ENCODE peak calls at places on chromosome 7, in six cellular contexts. One of them, this sample, is unnamed.

GRCh38 chr7:147911224-147911623 is 679.3 kb upstream of the C7orf33 start:
- DNase-seq in D721Med: no peak
- DNase-seq in mucosa of descending colon: no peak
- DNase-seq in cardiac fibroblast: no peak
- DNase-seq in foreskin fibroblast: no peak
- DNase-seq in neural crest cell: no peak
- DNase-seq in this sample: no peak

GRCh38 chr7:91397099-91397498 is 132.9 kb downstream of the FZD1 start:
- DNase-seq in neural crest cell: no peak
- DNase-seq in D721Med: no peak
- DNase-seq in cardiac fibroblast: no peak
- DNase-seq in foreskin fibroblast: peak
- DNase-seq in mucosa of descending colon: no peak
- DNase-seq in this sample: no peak

GRCh38 chr7:68107256-68107655 is 1110.6 kb downstream of the TYW1 start:
- DNase-seq in mucosa of descending colon: no peak
- DNase-seq in neural crest cell: no peak
- DNase-seq in foreskin fibroblast: no peak
- DNase-seq in D721Med: no peak
- DNase-seq in cardiac fibroblast: peak
- DNase-seq in this sample: no peak

GRCh38 chr7:5699951-5700384 is 81.5 kb downstream of the RNF216 start:
- DNase-seq in D721Med: no peak
- DNase-seq in cardiac fibroblast: no peak
- DNase-seq in foreskin fibroblast: no peak
- DNase-seq in neural crest cell: no peak
- DNase-seq in mucosa of descending colon: no peak
- DNase-seq in this sample: no peak

GRCh38 chr7:117122536-117122935 is 169.2 kb downstream of the ST7 start:
- DNase-seq in foreskin fibroblast: peak
- DNase-seq in D721Med: no peak
- DNase-seq in mucosa of descending colon: no peak
- DNase-seq in cardiac fibroblast: peak
- DNase-seq in neural crest cell: no peak
- DNase-seq in this sample: no peak

GRCh38 chr7:101166603-101166908 is 1.2 kb upstream of the VGF start:
- DNase-seq in mucosa of descending colon: no peak
- DNase-seq in neural crest cell: no peak
- DNase-seq in foreskin fibroblast: no peak
- DNase-seq in cardiac fibroblast: no peak
- DNase-seq in D721Med: no peak
- DNase-seq in this sample: no peak

GRCh38 chr7:51366930-51367613 is 50.5 kb upstream of the COBL start:
- DNase-seq in mucosa of descending colon: no peak
- DNase-seq in neural crest cell: peak
- DNase-seq in D721Med: peak
- DNase-seq in foreskin fibroblast: peak
- DNase-seq in cardiac fibroblast: peak
- DNase-seq in this sample: no peak

GRCh38 chr7:17239683-17240521 is 58.5 kb upstream of the AHR start:
- DNase-seq in D721Med: no peak
- DNase-seq in mucosa of descending colon: no peak
- DNase-seq in foreskin fibroblast: peak
- DNase-seq in neural crest cell: no peak
- DNase-seq in cardiac fibroblast: peak
- DNase-seq in this sample: peak

GRCh38 chr7:30510124-30511074 is 5.8 kb upstream of the GGCT start:
- DNase-seq in cardiac fibroblast: peak
- DNase-seq in neural crest cell: no peak
- DNase-seq in mucosa of descending colon: no peak
- DNase-seq in foreskin fibroblast: peak
- DNase-seq in D721Med: no peak
- DNase-seq in this sample: peak

GRCh38 chr7:106598663-106599342 is 62.2 kb downstream of the CCDC71L start:
- DNase-seq in neural crest cell: peak
- DNase-seq in mucosa of descending colon: peak
- DNase-seq in D721Med: no peak
- DNase-seq in foreskin fibroblast: peak
- DNase-seq in cardiac fibroblast: peak
- DNase-seq in this sample: no peak

GRCh38 chr7:81845628-81846259 is 75.9 kb upstream of the HGF start:
- DNase-seq in neural crest cell: no peak
- DNase-seq in foreskin fibroblast: peak
- DNase-seq in cardiac fibroblast: peak
- DNase-seq in D721Med: no peak
- DNase-seq in mucosa of descending colon: no peak
- DNase-seq in this sample: no peak

GRCh38 chr7:44283381-44284211 is 41.8 kb downstream of the CAMK2B start:
- DNase-seq in mucosa of descending colon: peak
- DNase-seq in neural crest cell: no peak
- DNase-seq in cardiac fibroblast: no peak
- DNase-seq in foreskin fibroblast: no peak
- DNase-seq in D721Med: no peak
- DNase-seq in this sample: no peak

GRCh38 chr7:43396193-43396747 is 186.6 kb upstream of the STK17A start:
- DNase-seq in cardiac fibroblast: no peak
- DNase-seq in foreskin fibroblast: no peak
- DNase-seq in D721Med: no peak
- DNase-seq in mucosa of descending colon: no peak
- DNase-seq in neural crest cell: no peak
- DNase-seq in this sample: no peak

GRCh38 chr7:15505761-15506160 is 56.1 kb downstream of the AGMO start:
- DNase-seq in mucosa of descending colon: no peak
- DNase-seq in foreskin fibroblast: no peak
- DNase-seq in neural crest cell: no peak
- DNase-seq in cardiac fibroblast: no peak
- DNase-seq in D721Med: no peak
- DNase-seq in this sample: no peak

GRCh38 chr7:69564454-69565417 is 33.5 kb upstream of the AUTS2 start:
- DNase-seq in D721Med: no peak
- DNase-seq in foreskin fibroblast: peak
- DNase-seq in neural crest cell: no peak
- DNase-seq in cardiac fibroblast: peak
- DNase-seq in mucosa of descending colon: no peak
- DNase-seq in this sample: no peak

GRCh38 chr7:111198255-111198654 is 107.3 kb downstream of the LRRN3 start:
- DNase-seq in mucosa of descending colon: no peak
- DNase-seq in neural crest cell: no peak
- DNase-seq in foreskin fibroblast: peak
- DNase-seq in D721Med: no peak
- DNase-seq in cardiac fibroblast: peak
- DNase-seq in this sample: peak

GRCh38 chr7:118839544-118839943 is 615.0 kb downstream of the ANKRD7 start:
- DNase-seq in neural crest cell: no peak
- DNase-seq in mucosa of descending colon: no peak
- DNase-seq in D721Med: no peak
- DNase-seq in foreskin fibroblast: no peak
- DNase-seq in cardiac fibroblast: no peak
- DNase-seq in this sample: no peak

GRCh38 chr7:158587425-158588084 is at the start of gene PTPRN2:
- DNase-seq in neural crest cell: peak
- DNase-seq in cardiac fibroblast: peak
- DNase-seq in foreskin fibroblast: peak
- DNase-seq in mucosa of descending colon: peak
- DNase-seq in D721Med: peak
- DNase-seq in this sample: peak

GRCh38 chr7:95596183-95597135 is at the start of gene PDK4:
- DNase-seq in mucosa of descending colon: peak
- DNase-seq in cardiac fibroblast: peak
- DNase-seq in foreskin fibroblast: peak
- DNase-seq in neural crest cell: peak
- DNase-seq in D721Med: no peak
- DNase-seq in this sample: peak

GRCh38 chr7:68321076-68321639 is 1277.1 kb upstream of the AUTS2 start:
- DNase-seq in mucosa of descending colon: no peak
- DNase-seq in foreskin fibroblast: no peak
- DNase-seq in neural crest cell: no peak
- DNase-seq in D721Med: no peak
- DNase-seq in cardiac fibroblast: no peak
- DNase-seq in this sample: no peak

DNA sequence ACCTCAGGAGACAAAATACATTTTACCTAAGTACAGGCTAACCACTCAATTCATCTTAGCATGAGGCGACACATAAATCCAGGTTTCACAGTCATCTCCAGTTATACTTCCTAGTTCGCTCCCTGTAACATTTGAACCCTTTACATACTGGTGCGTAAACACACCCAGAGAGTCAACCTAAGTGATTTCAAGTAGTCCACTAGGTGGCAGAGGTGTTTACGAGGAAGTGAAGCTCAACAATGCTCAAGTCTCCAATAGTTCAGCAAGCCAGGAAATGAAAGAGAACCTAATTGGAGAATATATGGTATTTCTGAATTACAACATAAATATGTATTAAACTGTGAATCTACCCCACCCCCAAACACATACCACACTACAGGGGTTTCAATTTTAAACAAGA is 76.3 kb upstream of the ABCB5 start:
- DNase-seq in D721Med: no peak
- DNase-seq in foreskin fibroblast: no peak
- DNase-seq in neural crest cell: no peak
- DNase-seq in mucosa of descending colon: no peak
- DNase-seq in cardiac fibroblast: no peak
- DNase-seq in this sample: no peak
- TF ChIP-seq CTCF in D721Med: peak
- TF ChIP-seq CTCF in foreskin fibroblast: no peak
- TF ChIP-seq CTCF in neural crest cell: peak
- TF ChIP-seq CTCF in mucosa of descending colon: no peak
- TF ChIP-seq CTCF in cardiac fibroblast: peak
- TF ChIP-seq CTCF in this sample: no peak

GRCh38 chr7:151228024-151228866 is 1.2 kb upstream of the ABCF2 start:
- DNase-seq in mucosa of descending colon: peak
- DNase-seq in cardiac fibroblast: no peak
- DNase-seq in neural crest cell: no peak
- DNase-seq in D721Med: no peak
- DNase-seq in foreskin fibroblast: peak
- DNase-seq in this sample: no peak

GRCh38 chr7:151229249-151229648 is 2.2 kb upstream of the ABCF2 start:
- DNase-seq in cardiac fibroblast: no peak
- DNase-seq in neural crest cell: no peak
- DNase-seq in D721Med: no peak
- DNase-seq in foreskin fibroblast: no peak
- DNase-seq in mucosa of descending colon: peak
- DNase-seq in this sample: no peak

GRCh38 chr7:151225948-151226510 is 976 bp downstream of the ABCF2 start:
- DNase-seq in D721Med: no peak
- DNase-seq in mucosa of descending colon: no peak
- DNase-seq in cardiac fibroblast: no peak
- DNase-seq in foreskin fibroblast: peak
- DNase-seq in neural crest cell: no peak
- DNase-seq in this sample: no peak

GRCh38 chr7:151226560-151226874 is 488 bp downstream of the ABCF2 start:
- DNase-seq in mucosa of descending colon: no peak
- DNase-seq in D721Med: no peak
- DNase-seq in neural crest cell: no peak
- DNase-seq in cardiac fibroblast: no peak
- DNase-seq in foreskin fibroblast: no peak
- DNase-seq in this sample: no peak

DNA sequence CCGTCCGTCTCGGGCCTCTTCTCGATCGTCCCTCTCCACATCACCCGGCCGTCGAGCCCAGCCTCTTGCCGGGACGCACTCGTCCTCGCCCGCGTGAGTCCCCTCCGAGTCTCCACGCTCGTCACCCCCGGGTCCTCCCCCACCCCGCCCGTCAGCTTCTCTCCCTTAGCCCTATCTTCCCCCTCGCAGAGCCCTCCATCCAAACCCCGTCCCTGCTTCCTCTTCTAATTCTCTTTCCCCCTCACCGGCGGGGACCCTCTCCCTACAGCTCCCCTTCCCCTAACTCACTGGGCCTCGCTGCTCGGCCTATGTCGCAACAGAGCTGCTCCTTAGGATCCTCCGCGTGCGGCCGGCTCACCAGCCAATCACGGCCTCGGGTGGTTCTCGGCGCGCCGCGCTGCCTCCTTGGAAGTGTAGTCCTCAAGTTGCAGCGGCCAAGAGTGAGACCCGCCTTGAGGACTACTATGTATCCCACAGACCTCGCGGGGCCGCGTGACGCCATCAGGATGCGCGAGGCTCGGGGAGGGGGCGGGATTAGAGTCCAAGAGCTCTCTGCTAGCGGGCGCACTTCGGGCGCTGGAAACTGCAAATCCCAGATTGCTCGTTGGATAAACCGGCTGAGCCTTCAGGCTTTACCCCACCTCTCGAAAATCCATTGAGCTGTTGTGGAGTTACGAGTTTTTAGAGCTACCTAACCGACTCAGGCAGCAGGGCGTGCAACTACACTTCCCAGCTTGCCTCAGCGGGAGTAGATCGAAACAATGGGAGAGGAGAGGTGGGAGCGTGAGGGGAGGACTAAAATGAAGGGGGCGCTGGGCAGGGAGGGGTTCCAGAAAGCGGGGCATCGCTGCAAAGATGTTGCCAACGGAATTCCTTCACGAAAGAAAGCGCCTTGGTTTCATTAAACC is at the start of gene ABCF2:
- DNase-seq in neural crest cell: peak
- DNase-seq in cardiac fibroblast: peak
- DNase-seq in foreskin fibroblast: peak
- DNase-seq in mucosa of descending colon: peak
- DNase-seq in D721Med: peak
- DNase-seq in this sample: peak
- TF ChIP-seq CTCF in neural crest cell: no peak
- TF ChIP-seq CTCF in cardiac fibroblast: no peak
- TF ChIP-seq CTCF in foreskin fibroblast: no peak
- TF ChIP-seq CTCF in mucosa of descending colon: no peak
- TF ChIP-seq CTCF in D721Med: no peak
- TF ChIP-seq CTCF in this sample: no peak

GRCh38 chr7:98064233-98064632 is 42.4 kb upstream of the LMTK2 start:
- DNase-seq in mucosa of descending colon: no peak
- DNase-seq in foreskin fibroblast: no peak
- DNase-seq in D721Med: no peak
- DNase-seq in cardiac fibroblast: no peak
- DNase-seq in neural crest cell: no peak
- DNase-seq in this sample: no peak

GRCh38 chr7:98066934-98067507 is 39.6 kb upstream of the LMTK2 start:
- DNase-seq in cardiac fibroblast: peak
- DNase-seq in neural crest cell: no peak
- DNase-seq in D721Med: no peak
- DNase-seq in mucosa of descending colon: no peak
- DNase-seq in foreskin fibroblast: no peak
- DNase-seq in this sample: no peak

GRCh38 chr7:98066208-98066607 is 40.5 kb upstream of the LMTK2 start:
- DNase-seq in neural crest cell: no peak
- DNase-seq in foreskin fibroblast: no peak
- DNase-seq in cardiac fibroblast: no peak
- DNase-seq in D721Med: no peak
- DNase-seq in mucosa of descending colon: no peak
- DNase-seq in this sample: no peak
- TF ChIP-seq CTCF in neural crest cell: no peak
- TF ChIP-seq CTCF in foreskin fibroblast: no peak
- TF ChIP-seq CTCF in cardiac fibroblast: no peak
- TF ChIP-seq CTCF in D721Med: no peak
- TF ChIP-seq CTCF in mucosa of descending colon: no peak
- TF ChIP-seq CTCF in this sample: no peak

DNA sequence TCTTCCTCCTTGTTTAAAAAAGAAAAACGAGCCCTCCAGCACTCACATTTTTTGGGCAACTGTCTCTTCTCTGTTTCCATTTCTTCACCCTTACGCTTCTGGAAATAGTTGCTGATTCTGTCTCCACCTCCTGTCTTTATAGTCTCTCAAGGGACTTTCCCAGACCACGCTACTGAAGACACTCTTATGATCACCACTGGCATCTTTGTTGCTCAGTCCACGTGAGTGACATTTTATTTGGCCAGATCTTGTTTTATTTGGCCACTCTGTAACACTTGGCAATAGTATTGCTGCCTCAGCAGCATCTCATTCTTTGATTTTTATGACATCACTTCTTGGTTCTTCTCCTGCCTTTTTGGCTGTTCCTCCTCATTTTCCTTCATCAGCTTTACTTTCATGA is 21.6 kb upstream of the NME8 start:
- DNase-seq in neural crest cell: no peak
- DNase-seq in mucosa of descending colon: no peak
- DNase-seq in cardiac fibroblast: no peak
- DNase-seq in D721Med: no peak
- DNase-seq in foreskin fibroblast: no peak
- DNase-seq in this sample: no peak
- TF ChIP-seq CTCF in neural crest cell: no peak
- TF ChIP-seq CTCF in mucosa of descending colon: no peak
- TF ChIP-seq CTCF in cardiac fibroblast: no peak
- TF ChIP-seq CTCF in D721Med: no peak
- TF ChIP-seq CTCF in foreskin fibroblast: no peak
- TF ChIP-seq CTCF in this sample: no peak

This sample was measured in AG09319.